ENCODE peak calls at places on chromosomes 11 and 22, in six cellular contexts. B is GM12878, E is K562, U is GM12891, W is HCT116, X is Panc1. V is an unnamed sample.

GRCh38 chr22:40237788-40238424 is 60.2 kb downstream of the TNRC6B start:
- DNase-seq in B (no peak), U (no peak), W (no peak), E (no peak), X (no peak), V (no peak)

GRCh38 chr11:120710354-120711187 is 199.0 kb downstream of the GRIK4 start:
- DNase-seq in E (no peak), X (no peak), W (peak), U (no peak), B (no peak), V (no peak)

GRCh38 chr11:107549253-107549953 is 16.1 kb downstream of the ALKBH8 start:
- DNase-seq in E (peak), U (no peak), W (no peak), X (no peak), B (no peak), V (no peak)

GRCh38 chr11:110972640-110973039 is 260.4 kb upstream of the ARHGAP20 start:
- DNase-seq in U (no peak), E (no peak), X (no peak), W (no peak), B (no peak), V (no peak)

GRCh38 chr11:109964487-109964886 is 128.7 kb upstream of the ZC3H12C start:
- DNase-seq in X (no peak), E (no peak), B (no peak), U (no peak), W (no peak), V (no peak)

GRCh38 chr11:63908631-63909491 is 8.1 kb downstream of the RCOR2 start:
- DNase-seq in W (no peak), X (no peak), B (no peak), U (no peak), E (no peak), V (no peak)

GRCh38 chr11:13128381-13128780 is 119.3 kb downstream of the RASSF10 start:
- DNase-seq in W (no peak), X (no peak), U (no peak), B (no peak), E (no peak), V (peak)

GRCh38 chr22:44776535-44777363 is 24.4 kb downstream of the ARHGAP8 start:
- DNase-seq in E (no peak), B (no peak), U (no peak), X (no peak), W (no peak), V (no peak)

GRCh38 chr11:29005401-29005980 is 897.3 kb downstream of the METTL15 start:
- DNase-seq in X (no peak), B (no peak), W (no peak), E (no peak), U (no peak), V (no peak)

GRCh38 chr22:44024288-44024908 is at the start of gene PARVB:
- DNase-seq in B (no peak), U (peak), W (no peak), X (no peak), E (peak), V (no peak)

GRCh38 chr22:38973289-38974169 is 8.6 kb upstream of the APOBEC3B start:
- DNase-seq in B (no peak), E (peak), X (peak), U (peak), W (no peak), V (peak)

GRCh38 chr11:134333312-134333711 is 1.5 kb downstream of the GLB1L2 start:
- DNase-seq in E (no peak), X (no peak), B (no peak), U (no peak), W (no peak), V (no peak)

GRCh38 chr11:35343033-35343598 is 76.2 kb downstream of the SLC1A2 start:
- DNase-seq in U (no peak), E (peak), B (no peak), W (no peak), X (no peak), V (no peak)

GRCh38 chr22:24969588-24970301 is 17.2 kb downstream of the KIAA1671 start:
- DNase-seq in W (peak), E (no peak), X (no peak), B (no peak), U (no peak), V (no peak)

GRCh38 chr11:100739636-100740035 is 52.5 kb downstream of the ARHGAP42 start:
- DNase-seq in E (no peak), B (no peak), U (no peak), W (peak), X (peak), V (no peak)

GRCh38 chr11:100927579-100927978 is 202.0 kb downstream of the PGR start:
- DNase-seq in E (no peak), W (no peak), B (no peak), X (no peak), U (no peak), V (no peak)

GRCh38 chr11:15843309-15843857 is 513.0 kb downstream of the SOX6 start:
- DNase-seq in W (no peak), U (no peak), B (no peak), E (no peak), X (no peak), V (no peak)

GRCh38 chr11:130427049-130427388 is 1.4 kb downstream of the ADAMTS8 start:
- DNase-seq in U (no peak), X (no peak), E (no peak), B (no peak), W (no peak), V (no peak)

GRCh38 chr11:49302360-49302759 is 94.0 kb upstream of the FOLH1 start:
- DNase-seq in U (no peak), E (no peak), B (no peak), W (no peak), X (no peak), V (no peak)

GRCh38 chr11:123302751-123303195 is 107.7 kb upstream of the CLMP start:
- DNase-seq in X (no peak), B (peak), W (no peak), E (no peak), U (peak), V (no peak)

GRCh38 chr22:48261706-48262105 is 1499.3 kb downstream of the TBC1D22A start:
- DNase-seq in U (no peak), X (no peak), W (no peak), B (no peak), E (peak), V (no peak)

GRCh38 chr11:117022526-117022925 is 75.7 kb downstream of the SIK3 start:
- DNase-seq in U (no peak), E (no peak), B (peak), X (no peak), W (no peak), V (no peak)

DNA sequence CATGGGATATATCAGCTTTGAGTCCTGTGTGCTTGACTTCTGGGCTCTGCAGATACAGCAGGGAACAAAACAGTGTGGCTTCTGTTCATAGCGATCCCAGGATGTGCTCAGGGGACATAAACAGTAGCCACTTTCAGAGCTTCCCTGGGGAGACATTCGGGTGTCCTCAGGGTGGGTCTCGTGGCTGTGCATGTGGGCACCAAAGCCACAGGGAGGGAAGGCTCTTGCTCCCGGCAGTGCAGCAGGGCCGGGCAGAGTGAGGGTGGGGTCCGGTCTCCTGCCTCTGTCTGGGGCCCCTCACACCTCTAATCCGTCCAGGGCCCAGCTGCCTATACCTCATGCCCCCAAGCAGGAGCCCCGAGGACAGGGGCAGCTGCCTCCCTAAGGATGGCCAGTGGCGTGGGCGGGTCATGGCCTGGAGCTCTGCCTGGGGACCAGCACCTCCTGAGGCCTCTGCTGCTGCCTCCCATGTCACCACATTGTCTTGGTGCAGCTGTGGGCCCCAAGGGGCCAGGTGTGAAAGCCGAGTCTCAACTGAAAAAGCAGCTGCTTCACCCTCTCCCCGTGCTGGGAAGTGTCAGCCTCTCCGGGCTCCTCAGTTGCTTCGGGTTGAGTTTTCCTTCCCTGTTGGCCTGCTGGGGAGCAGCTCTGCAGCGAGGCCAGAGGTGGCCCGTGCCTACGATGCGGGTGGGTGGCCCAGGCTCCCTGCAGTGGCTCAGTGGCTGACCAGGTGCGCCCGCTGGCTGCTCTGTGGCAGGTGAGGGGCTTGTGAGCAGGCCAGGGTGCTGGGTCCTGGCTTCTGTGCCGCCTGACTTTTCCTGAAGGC is 3.8 kb downstream of the TPCN2 start:
- DNase-seq in X (no peak), U (no peak), B (no peak), E (no peak), W (no peak), V (no peak)
- TF ChIP-seq POLR2AphosphoS5 in X (no peak), U (no peak), B (no peak), E (no peak), W (no peak), V (no peak)

GRCh38 chr11:85771568-85771967 is 39.4 kb downstream of the SYTL2 start:
- DNase-seq in U (no peak), X (no peak), B (no peak), W (no peak), E (no peak), V (no peak)

GRCh38 chr11:85768473-85769146 is 42.3 kb downstream of the SYTL2 start:
- DNase-seq in E (no peak), B (no peak), W (no peak), X (no peak), U (no peak), V (no peak)

GRCh38 chr11:85769758-85770157 is 41.2 kb downstream of the SYTL2 start:
- DNase-seq in W (no peak), U (no peak), X (no peak), B (no peak), E (no peak), V (no peak)

GRCh38 chr11:85774256-85775097 is 36.5 kb downstream of the SYTL2 start:
- DNase-seq in W (no peak), U (no peak), E (no peak), X (no peak), B (no peak), V (no peak)

DNA sequence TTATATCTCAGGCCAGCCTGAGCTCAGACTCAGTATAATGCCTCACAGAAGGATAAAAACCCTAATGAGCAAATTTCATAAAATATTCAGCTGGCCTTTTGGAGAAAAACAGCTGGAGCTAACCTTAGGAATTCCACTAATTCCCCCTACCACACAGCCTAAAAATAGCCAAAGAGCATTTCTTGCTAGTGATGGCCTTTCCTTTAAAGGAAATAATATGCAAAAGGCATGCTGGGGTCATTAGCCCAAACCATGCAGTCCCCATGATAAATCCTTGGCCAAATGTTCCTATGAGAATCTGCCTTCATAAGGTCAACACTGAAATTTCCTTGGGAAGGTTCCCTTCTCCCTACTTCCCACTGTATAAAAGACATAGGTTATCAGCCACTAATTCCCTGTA is 38.2 kb downstream of the SYTL2 start:
- DNase-seq in U (no peak), X (no peak), B (no peak), E (no peak), W (no peak), V (no peak)
- TF ChIP-seq POLR2AphosphoS5 in U (no peak), X (no peak), B (no peak), E (no peak), W (no peak), V (no peak)

GRCh38 chr22:27727673-27728451 is 73.7 kb downstream of the MN1 start:
- DNase-seq in X (no peak), U (no peak), W (no peak), B (no peak), E (no peak), V (no peak)

GRCh38 chr22:27724706-27725105 is 76.8 kb downstream of the MN1 start:
- DNase-seq in E (no peak), B (no peak), X (no peak), U (no peak), W (no peak), V (no peak)

GRCh38 chr22:27726344-27726725 is 75.2 kb downstream of the MN1 start:
- DNase-seq in W (no peak), E (no peak), B (no peak), U (no peak), X (no peak), V (no peak)

GRCh38 chr22:27724181-27724580 is 77.4 kb downstream of the MN1 start:
- DNase-seq in B (no peak), E (no peak), X (no peak), W (no peak), U (no peak), V (no peak)

DNA sequence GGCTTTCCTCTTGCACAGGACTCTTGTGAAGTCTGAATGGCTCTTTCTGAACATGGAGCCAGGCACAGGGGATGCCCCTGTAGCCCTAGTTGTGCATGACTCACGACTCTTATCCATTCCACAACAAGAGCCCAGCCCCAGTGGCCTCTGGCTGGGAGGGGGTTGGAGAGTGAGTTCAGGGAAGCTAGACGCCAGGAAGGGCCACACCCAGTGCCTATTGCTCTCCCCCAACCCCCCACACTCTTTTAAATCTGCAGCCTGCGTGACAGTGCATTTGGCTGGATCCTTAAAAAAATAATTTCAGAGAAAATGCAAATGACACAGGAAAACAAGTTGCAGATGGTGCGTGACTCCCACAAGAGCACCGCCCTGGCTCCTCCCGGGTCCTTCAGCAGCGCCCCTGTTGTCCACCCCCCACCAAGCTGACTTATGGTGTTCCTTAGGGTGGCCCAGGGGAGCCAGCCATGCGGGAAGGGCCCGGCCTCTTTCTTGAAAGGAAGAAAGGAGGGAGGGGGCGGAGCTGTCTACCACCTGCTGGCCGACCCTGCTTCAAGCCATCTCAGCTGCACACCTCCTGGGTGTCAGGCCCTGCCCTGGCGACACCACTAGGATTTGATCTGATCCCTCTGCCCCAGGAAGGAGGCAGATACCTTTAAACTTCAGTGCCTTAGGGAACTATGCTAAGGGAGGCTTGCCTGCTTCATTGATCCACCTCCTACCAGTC is 74.7 kb downstream of the MN1 start:
- DNase-seq in B (no peak), W (no peak), X (no peak), E (peak), U (no peak), V (no peak)
- TF ChIP-seq POLR2AphosphoS5 in B (no peak), W (no peak), X (no peak), E (no peak), U (no peak), V (peak)

DNA sequence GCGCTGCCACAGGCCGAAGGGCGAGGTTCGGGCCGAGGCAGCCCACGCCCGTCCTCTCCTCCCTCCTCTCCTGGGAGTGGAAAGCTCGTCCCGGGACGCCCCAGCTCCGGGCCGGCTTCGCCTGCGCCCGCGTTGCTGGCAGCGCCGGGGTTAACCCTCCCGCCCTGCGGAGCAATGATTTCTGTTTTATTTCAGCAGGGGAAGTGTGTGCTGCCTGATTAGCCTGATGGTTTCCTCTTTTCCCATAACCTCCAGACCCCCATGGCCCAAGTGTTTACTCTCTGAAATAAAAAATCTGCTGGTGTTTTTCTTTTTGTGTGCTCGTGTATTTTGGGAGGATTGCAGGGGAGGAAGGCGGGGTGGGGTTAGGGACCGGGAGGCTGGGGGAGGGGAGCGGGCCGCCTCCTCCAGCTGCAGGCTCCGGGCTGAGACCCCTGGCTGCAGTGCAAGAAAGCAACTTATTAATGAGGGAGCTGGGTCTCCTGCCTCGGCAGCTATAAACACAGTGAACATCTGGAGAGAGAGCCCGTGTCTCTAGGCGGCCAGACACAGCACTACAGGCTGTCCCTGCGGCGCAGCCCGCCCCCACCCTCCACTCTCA is 38.6 kb downstream of the ETS1 start:
- DNase-seq in E (no peak), B (no peak), X (no peak), U (no peak), W (no peak), V (no peak)
- TF ChIP-seq POLR2AphosphoS5 in E (no peak), B (no peak), X (no peak), U (no peak), W (no peak), V (peak)

GRCh38 chr11:27625347-27625912 is 74.8 kb downstream of the BDNF start:
- DNase-seq in W (no peak), U (no peak), X (no peak), B (no peak), E (no peak), V (no peak)
- TF ChIP-seq POLR2AphosphoS5 in W (no peak), U (no peak), X (no peak), B (no peak), E (no peak), V (no peak)

GRCh38 chr11:17410606-17411379 is 22.3 kb upstream of the KCNJ11 start:
- DNase-seq in X (no peak), B (no peak), U (no peak), E (no peak), W (no peak), V (no peak)
- TF ChIP-seq POLR2AphosphoS5 in X (no peak), B (no peak), U (no peak), E (no peak), W (no peak), V (peak)

V was measured in esophagus muscularis mucosa.